ENCODE peak calls at places on chromosomes 7 and 10, in nine cellular contexts. E, Y, O, V, N, U, L, S and M are unnamed samples.

GRCh38 chr10:78658645-78659632 is 409.8 kb upstream of the ZMIZ1 start:
- DNase-seq in V (no peak), O (no peak), N (peak), Y (no peak), U (no peak), E (no peak), S (no peak), L (no peak), M (no peak)

GRCh38 chr10:54010337-54010736 is 790.7 kb downstream of the PCDH15 start:
- DNase-seq in O (no peak), V (no peak), E (no peak), U (no peak), N (no peak), S (no peak), L (no peak), Y (no peak), M (no peak)

GRCh38 chr7:54888067-54888735 is 129.2 kb upstream of the SEC61G start:
- DNase-seq in Y (no peak), V (no peak), L (peak), U (no peak), E (no peak), O (no peak), N (no peak), S (no peak), M (no peak)

GRCh38 chr7:17297243-17297642 is 1.2 kb upstream of the AHR start:
- DNase-seq in V (no peak), O (no peak), Y (no peak), E (no peak), U (no peak), N (no peak), L (no peak), S (no peak), M (peak)

GRCh38 chr7:134886353-134887057 is 99.8 kb upstream of the AGBL3 start:
- DNase-seq in U (no peak), V (peak), O (no peak), S (peak), E (no peak), N (no peak), L (no peak), Y (no peak), M (no peak)

GRCh38 chr10:117432866-117433265 is 57.6 kb upstream of the PDZD8 start:
- DNase-seq in U (no peak), N (no peak), E (no peak), O (no peak), Y (no peak), S (no peak), V (no peak), L (no peak), M (no peak)

GRCh38 chr10:132027423-132027983 is 38.2 kb upstream of the JAKMIP3 start:
- DNase-seq in E (no peak), S (peak), Y (no peak), L (no peak), V (no peak), U (no peak), N (no peak), O (no peak), M (no peak)

GRCh38 chr10:69809318-69809717 is 7.6 kb downstream of the COL13A1 start:
- DNase-seq in U (no peak), Y (no peak), V (no peak), S (no peak), O (no peak), N (no peak), E (no peak), L (no peak), M (no peak)

GRCh38 chr7:94698275-94698674 is 42.3 kb upstream of the SGCE start:
- DNase-seq in O (no peak), S (peak), L (no peak), Y (no peak), N (no peak), E (no peak), V (no peak), U (no peak), M (no peak)

GRCh38 chr7:132009778-132010177 is 453.4 kb upstream of the PODXL start:
- DNase-seq in O (no peak), S (peak), N (no peak), L (no peak), E (no peak), Y (no peak), U (no peak), V (no peak), M (no peak)

GRCh38 chr10:17029581-17030271 is 99.9 kb downstream of the CUBN start:
- DNase-seq in U (peak), V (peak), E (peak), L (peak), S (peak), O (peak), N (no peak), Y (peak), M (peak)

GRCh38 chr7:155291045-155291530 is 6.6 kb upstream of the INSIG1 start:
- DNase-seq in L (no peak), Y (peak), V (no peak), U (no peak), O (no peak), N (no peak), S (peak), E (no peak), M (no peak)

GRCh38 chr10:11488126-11488525 is 123.3 kb downstream of the USP6NL start:
- DNase-seq in V (no peak), O (no peak), S (no peak), L (no peak), U (no peak), N (no peak), E (no peak), Y (no peak), M (no peak)

GRCh38 chr7:113936982-113937381 is 18.2 kb upstream of the PPP1R3A start:
- DNase-seq in V (no peak), N (no peak), E (no peak), U (no peak), Y (no peak), O (no peak), S (no peak), L (no peak), M (no peak)

GRCh38 chr10:106931853-106932249 is 232.7 kb downstream of the SORCS1 start:
- DNase-seq in U (no peak), S (no peak), E (no peak), O (no peak), N (no peak), Y (no peak), V (no peak), L (no peak), M (no peak)

GRCh38 chr10:133126431-133127290 is 33.4 kb upstream of the KNDC1 start:
- DNase-seq in S (no peak), U (no peak), Y (peak), N (no peak), E (peak), O (peak), V (no peak), L (no peak), M (no peak)

GRCh38 chr7:157021893-157022680 is 11.6 kb upstream of the MNX1 start:
- DNase-seq in S (no peak), O (peak), U (no peak), V (no peak), L (no peak), Y (no peak), N (no peak), E (no peak), M (no peak)

GRCh38 chr10:7407368-7408002 is 3.3 kb downstream of the SFMBT2 start:
- DNase-seq in L (no peak), E (no peak), S (no peak), Y (no peak), O (no peak), U (no peak), V (peak), N (no peak), M (no peak)

GRCh38 chr10:79306644-79307220 is 40.5 kb upstream of the PPIF start:
- DNase-seq in S (no peak), V (no peak), E (no peak), L (no peak), O (no peak), Y (peak), U (no peak), N (no peak), M (no peak)

GRCh38 chr10:86371691-86372090 is 5.1 kb upstream of the GRID1 start:
- DNase-seq in L (peak), S (no peak), U (no peak), E (peak), Y (no peak), V (no peak), O (no peak), N (no peak), M (no peak)

GRCh38 chr7:107989618-107990373 is 13.2 kb downstream of the LAMB1 start:
- DNase-seq in U (no peak), E (no peak), N (no peak), Y (no peak), L (no peak), S (peak), V (no peak), O (no peak), M (no peak)

GRCh38 chr10:62728479-62728878 is 76.0 kb upstream of the ADO start:
- DNase-seq in E (no peak), N (no peak), S (no peak), O (no peak), U (peak), L (no peak), Y (peak), V (no peak), M (no peak)

GRCh38 chr10:80413152-80413996 is 5.0 kb downstream of the PRXL2A start:
- DNase-seq in U (no peak), V (no peak), Y (no peak), O (no peak), E (no peak), L (no peak), S (peak), N (no peak), M (no peak)

GRCh38 chr7:101936612-101937231 is 119.3 kb downstream of the CUX1 start:
- DNase-seq in Y (no peak), S (no peak), N (peak), U (no peak), E (peak), O (no peak), V (peak), L (no peak), M (no peak)

GRCh38 chr10:106548832-106549231 is 615.7 kb downstream of the SORCS1 start:
- DNase-seq in U (no peak), L (no peak), E (no peak), O (no peak), V (no peak), S (no peak), Y (no peak), N (no peak), M (no peak)

GRCh38 chr7:114934758-114935157 is 12.9 kb downstream of the MDFIC start:
- DNase-seq in Y (no peak), S (no peak), L (no peak), O (no peak), N (no peak), E (no peak), U (no peak), V (no peak), M (no peak)

GRCh38 chr7:50502001-50502684 is 52.0 kb upstream of the FIGNL1 start:
- DNase-seq in L (no peak), U (no peak), O (peak), S (peak), V (peak), E (peak), N (no peak), Y (no peak), M (no peak)

GRCh38 chr7:55307123-55307916 is 57.8 kb upstream of the LANCL2 start:
- DNase-seq in O (no peak), S (peak), U (no peak), L (no peak), Y (no peak), N (no peak), V (no peak), E (no peak), M (no peak)

GRCh38 chr10:75009426-75009825 is 102.0 kb upstream of the SAMD8 start:
- DNase-seq in E (no peak), N (no peak), U (no peak), Y (no peak), V (no peak), S (no peak), L (no peak), O (no peak), M (no peak)

GRCh38 chr7:33932221-33932620 is 26.9 kb downstream of the BMPER start:
- DNase-seq in Y (no peak), V (no peak), U (no peak), S (no peak), E (no peak), L (no peak), N (no peak), O (no peak), M (no peak)

GRCh38 chr7:93176961-93177580 is 28.9 kb upstream of the SAMD9L start:
- DNase-seq in Y (no peak), O (no peak), U (no peak), N (no peak), S (no peak), E (no peak), L (no peak), V (no peak), M (no peak)

GRCh38 chr7:91796122-91796521 is 84.4 kb downstream of the MTERF1 start:
- DNase-seq in U (no peak), S (no peak), V (no peak), E (no peak), N (no peak), L (no peak), O (no peak), Y (no peak), M (no peak)

GRCh38 chr7:98867271-98867701 is 2.5 kb downstream of the TMEM130 start:
- DNase-seq in O (no peak), S (no peak), Y (peak), V (no peak), E (peak), U (no peak), L (no peak), N (no peak), M (no peak)

DNA sequence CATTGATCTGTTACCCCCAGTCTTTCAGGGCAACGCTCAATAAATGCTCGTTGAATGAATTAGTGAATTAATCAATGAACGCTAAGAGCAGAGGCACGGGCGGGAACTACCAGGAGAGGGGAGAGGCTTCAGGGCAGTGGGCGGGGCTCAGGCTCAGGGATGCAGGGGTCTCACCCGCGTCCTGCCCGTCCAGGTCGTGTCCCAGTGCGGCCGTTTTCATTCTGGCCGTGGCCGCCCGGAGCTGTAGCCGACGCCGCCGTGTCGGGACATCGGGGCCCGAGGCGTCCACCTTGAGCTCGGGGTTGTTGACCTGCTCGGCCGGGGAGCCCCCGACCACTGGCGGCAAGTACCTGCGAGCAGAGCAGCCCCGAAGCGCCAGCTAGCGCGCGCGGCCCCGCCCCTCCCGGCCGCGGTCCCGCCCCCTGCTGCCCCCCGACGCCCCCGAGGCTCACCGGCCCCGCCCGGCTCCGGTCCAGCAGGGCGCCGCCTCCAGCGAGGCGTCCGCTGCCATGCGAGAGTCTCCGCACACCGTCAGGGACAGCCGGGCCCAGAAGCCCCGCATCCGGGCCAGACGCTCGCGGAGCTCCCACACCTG is 2.8 kb upstream of the GAL3ST4 start:
- DNase-seq in U (peak), N (peak), V (no peak), S (no peak), E (peak), O (no peak), L (no peak), Y (no peak), M (no peak)
- H3K4me3 ChIP-seq in U (peak), N (peak), V (peak), S (peak), E (peak), O (peak), L (peak), Y (peak), M (no peak)

GRCh38 chr7:41183741-41184140 is 519.1 kb downstream of the INHBA start:
- DNase-seq in E (no peak), L (no peak), S (no peak), U (no peak), V (no peak), O (no peak), Y (no peak), N (no peak), M (no peak)
- H3K27ac ChIP-seq in E (no peak), L (no peak), S (no peak), U (no peak), V (no peak), O (no peak), Y (no peak), N (no peak), M (no peak)

GRCh38 chr7:150308575-150308974 is 14.6 kb upstream of the LRRC61 start:
- DNase-seq in L (no peak), U (no peak), O (no peak), S (no peak), Y (no peak), V (no peak), E (no peak), N (no peak), M (no peak)
- H3K4me3 ChIP-seq in L (no peak), U (no peak), O (no peak), S (no peak), Y (peak), V (no peak), E (no peak), N (no peak), M (no peak)

GRCh38 chr10:121595321-121595805 is 2.9 kb downstream of the FGFR2 start:
- DNase-seq in S (no peak), O (peak), U (no peak), V (no peak), N (no peak), L (peak), E (no peak), Y (no peak), M (no peak)

GRCh38 chr10:121596668-121597503 is 1.4 kb downstream of the FGFR2 start:
- DNase-seq in L (peak), E (peak), U (no peak), V (peak), S (no peak), O (no peak), N (no peak), Y (no peak), M (no peak)

GRCh38 chr10:121597504-121598241 is 571 bp downstream of the FGFR2 start:
- DNase-seq in L (no peak), S (no peak), O (peak), N (no peak), E (peak), Y (no peak), V (peak), U (no peak), M (no peak)

GRCh38 chr10:121594623-121595320 is 3.5 kb downstream of the FGFR2 start:
- DNase-seq in E (no peak), S (no peak), N (no peak), Y (no peak), L (peak), O (peak), V (no peak), U (no peak), M (no peak)

DNA sequence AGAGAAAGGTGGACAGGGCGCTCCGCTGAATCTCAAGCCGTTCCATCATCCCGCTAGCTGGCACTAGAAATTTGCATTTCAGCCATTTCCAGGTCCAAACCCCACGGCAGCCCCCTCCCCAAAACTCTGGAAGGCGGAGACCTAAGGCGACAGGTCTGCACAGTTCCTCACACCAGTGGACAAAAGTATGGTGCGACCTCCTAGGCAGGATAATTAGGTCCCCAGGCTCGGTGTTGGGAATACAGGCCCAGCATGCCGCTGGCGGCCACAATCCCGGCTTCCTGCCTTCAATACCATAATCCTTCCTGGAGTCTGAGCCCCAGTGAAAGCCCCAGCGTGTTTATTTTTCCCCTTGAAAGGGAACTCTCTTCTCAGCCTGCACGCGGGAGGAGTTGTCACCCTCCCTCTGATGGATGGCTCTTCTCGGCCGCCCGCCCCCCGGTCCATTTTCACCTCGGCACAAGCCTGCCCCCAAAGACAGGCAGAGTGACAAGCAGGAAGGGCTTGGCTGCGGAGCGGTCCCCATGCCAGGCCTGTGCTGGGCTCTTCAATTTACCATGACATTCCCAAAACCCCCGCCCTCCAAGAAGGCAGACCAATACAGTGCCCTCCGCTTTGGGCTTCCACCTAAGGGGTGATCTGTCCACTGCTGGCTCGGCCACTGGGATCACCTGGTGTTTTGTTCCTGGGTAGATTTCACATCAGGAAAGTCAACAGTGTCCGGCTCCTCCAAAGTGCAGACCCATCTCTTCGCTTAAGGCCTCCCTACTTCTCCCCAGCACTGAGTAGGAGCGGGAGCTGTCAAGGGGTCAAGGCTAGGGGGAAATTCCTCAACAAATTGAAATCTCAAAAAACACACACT is 2.2 kb downstream of the FGFR2 start:
- DNase-seq in O (peak), S (no peak), Y (no peak), E (no peak), U (no peak), V (no peak), L (peak), N (no peak), M (no peak)
- H3K27ac ChIP-seq in O (peak), S (no peak), Y (peak), E (no peak), U (no peak), V (no peak), L (peak), N (no peak), M (no peak)

DNA sequence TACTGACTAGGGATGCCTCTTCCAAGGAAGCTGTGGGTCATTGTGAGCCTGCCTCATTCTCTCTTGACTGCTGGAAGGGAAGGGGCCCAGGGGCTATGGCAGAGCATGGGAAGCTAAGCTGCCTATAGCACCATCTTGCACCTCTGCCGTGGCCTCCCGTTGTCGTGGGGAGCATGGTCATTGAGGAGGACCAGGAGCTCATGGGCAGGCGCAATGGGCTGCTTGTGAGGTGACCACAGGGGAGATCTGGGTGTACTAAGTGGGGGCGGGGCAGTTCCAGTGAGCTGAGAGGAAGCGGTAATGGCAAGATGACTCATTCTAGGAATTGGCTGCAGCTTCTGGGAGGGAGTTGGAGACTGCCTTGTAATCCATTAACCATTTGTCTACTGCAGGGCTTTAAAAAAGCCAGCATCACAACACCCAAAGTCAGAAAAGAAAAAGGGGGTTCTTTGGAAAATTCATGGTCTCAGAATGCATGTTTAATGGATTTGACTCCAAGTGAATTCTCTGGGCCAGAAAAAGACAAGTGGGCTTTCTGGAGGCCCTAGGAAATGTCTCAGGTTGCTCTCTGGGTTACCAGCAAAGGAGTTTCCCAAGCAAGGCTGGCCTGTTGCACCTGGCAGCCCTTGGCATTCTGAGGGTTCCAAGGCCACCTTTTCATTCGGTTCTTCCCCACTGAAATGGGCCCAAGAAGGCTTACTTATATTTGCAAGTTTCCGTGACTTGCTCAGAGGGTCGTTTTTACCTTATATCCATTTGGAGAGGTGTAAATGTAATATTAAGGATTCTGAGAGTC is 3.6 kb downstream of the DUSP5 start:
- DNase-seq in N (no peak), L (peak), U (peak), O (peak), V (peak), S (peak), Y (peak), E (peak), M (peak)
- H3K4me3 ChIP-seq in N (no peak), L (no peak), U (no peak), O (peak), V (no peak), S (peak), Y (peak), E (no peak), M (peak)

DNA sequence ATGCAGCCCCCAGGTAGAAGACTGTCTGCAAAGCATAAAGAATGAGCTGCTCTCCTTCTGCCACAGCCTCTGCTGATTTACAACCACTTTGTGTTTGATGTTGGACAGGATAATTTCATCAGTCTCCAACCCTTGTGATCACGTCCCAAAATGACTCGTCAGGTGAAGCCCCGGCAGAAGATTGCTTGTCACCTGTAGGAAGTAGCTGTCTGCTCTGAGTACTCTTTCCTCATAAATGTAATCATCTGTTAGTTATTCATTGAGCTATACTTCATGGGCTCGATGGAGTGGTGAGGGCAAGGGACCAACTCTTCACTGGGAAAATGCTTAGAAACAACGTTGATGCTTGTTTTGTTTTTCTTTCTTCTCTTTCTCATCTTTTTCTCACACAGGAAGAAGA is 290.9 kb upstream of the SP8 start:
- DNase-seq in S (no peak), Y (no peak), E (no peak), O (no peak), V (no peak), L (no peak), U (no peak), N (no peak), M (no peak)
- H3K27ac ChIP-seq in S (no peak), Y (no peak), E (no peak), O (no peak), V (no peak), L (no peak), U (no peak), N (no peak), M (no peak)